ENCODE peak calls at places on chromosomes 4 and X, in five cellular contexts. Z, X, W, L and H are unnamed samples.

GRCh38 chr4:58766763-58767162 is 1656.6 kb upstream of the IGFBP7 start:
- DNase-seq in L (no peak), X (no peak), W (no peak), Z (no peak), H (no peak)

GRCh38 chrX:108397627-108398392 is 40.4 kb downstream of the COL4A6 start:
- DNase-seq in Z (no peak), L (peak; percentile 59), W (no peak), X (no peak), H (peak; percentile 25)

GRCh38 chrX:44971674-44972073 is 98.7 kb downstream of the KDM6A start:
- DNase-seq in W (no peak), X (no peak), Z (no peak), L (no peak), H (no peak)

GRCh38 chrX:101977091-101977490 is 45.3 kb upstream of the ZMAT1 start:
- DNase-seq in W (no peak), Z (no peak), X (no peak), L (peak; percentile 47), H (no peak)

GRCh38 chrX:121008920-121009319 is 23.4 kb upstream of the CT47A1 start:
- DNase-seq in X (no peak), L (no peak), W (no peak), Z (no peak), H (no peak)

GRCh38 chr4:103915224-103915869 is 195.6 kb upstream of the TACR3 start:
- DNase-seq in Z (no peak), W (peak; percentile 9), X (no peak), L (peak; percentile 10), H (no peak)

GRCh38 chr4:8747896-8748575 is 123.6 kb downstream of the HMX1 start:
- DNase-seq in Z (no peak), X (no peak), W (no peak), L (no peak), H (no peak)

GRCh38 chr4:15233626-15234025 is 194.2 kb upstream of the C1QTNF7 start:
- DNase-seq in Z (no peak), W (no peak), L (no peak), X (peak; percentile 39), H (peak; percentile 12)

GRCh38 chr4:125368684-125369083 is 53.9 kb downstream of the FAT4 start:
- DNase-seq in L (peak; percentile 54), Z (no peak), X (no peak), W (no peak), H (peak; percentile 87)

GRCh38 chrX:120752431-120753128 is 122.7 kb upstream of the C1GALT1C1 start:
- DNase-seq in X (no peak), W (no peak), L (no peak), Z (no peak), H (no peak)

GRCh38 chrX:15143050-15143824 is 126.6 kb downstream of the ASB9 start:
- DNase-seq in W (peak; percentile 13), Z (no peak), L (peak; percentile 57), X (peak; percentile 52), H (peak; percentile 8)

GRCh38 chr4:99117876-99118693 is 26.0 kb downstream of the ADH4 start:
- DNase-seq in X (no peak), Z (no peak), W (peak; percentile 25), L (peak; percentile 5), H (no peak)

GRCh38 chrX:134543201-134543797 is 83.3 kb downstream of the HPRT1 start:
- DNase-seq in X (no peak), L (peak; percentile 26), W (no peak), Z (no peak), H (no peak)

GRCh38 chr4:57055873-57056272 is 54.3 kb downstream of the IGFBP7 start:
- DNase-seq in L (no peak), Z (no peak), X (no peak), W (no peak), H (no peak)

GRCh38 chr4:10173039-10173753 is 56.6 kb upstream of the WDR1 start:
- DNase-seq in Z (no peak), L (peak; percentile 94), W (no peak), X (no peak), H (no peak)

GRCh38 chr4:3248811-3249661 is at the start of gene MSANTD1:
- DNase-seq in X (no peak), L (peak; percentile 36), Z (no peak), W (no peak), H (no peak)

GRCh38 chr4:174826660-174827059 is 2.4 kb downstream of the GLRA3 start:
- DNase-seq in W (no peak), X (no peak), Z (no peak), L (no peak), H (no peak)

GRCh38 chr4:140257461-140258305 is 103.7 kb upstream of the MAML3 start:
- DNase-seq in X (no peak), Z (no peak), L (peak; percentile 43), W (no peak), H (peak; percentile 18)

GRCh38 chrX:10567136-10567535 is 53.2 kb downstream of the MID1 start:
- DNase-seq in L (no peak), W (no peak), Z (no peak), X (no peak), H (no peak)

GRCh38 chr4:25160714-25161598 is 707 bp upstream of the SEPSECS start:
- DNase-seq in Z (no peak), L (peak; percentile 51), X (no peak), W (no peak), H (no peak)

GRCh38 chrX:46978341-46979291 is 66.4 kb downstream of the JADE3 start:
- DNase-seq in Z (peak; percentile 24), W (peak; percentile 55), L (peak; percentile 78), X (peak; percentile 77), H (peak; percentile 39)

GRCh38 chr4:148951346-148951745 is 509.1 kb upstream of the NR3C2 start:
- DNase-seq in X (no peak), L (peak; percentile 4), Z (no peak), W (no peak), H (no peak)

GRCh38 chrX:64842492-64842891 is 133.8 kb downstream of the ZC4H2 start:
- DNase-seq in Z (no peak), W (no peak), L (no peak), X (peak; percentile 46), H (no peak)

GRCh38 chr4:155578726-155579385 is 87.8 kb upstream of the GUCY1A1 start:
- DNase-seq in X (no peak), W (no peak), L (peak; percentile 73), Z (no peak), H (peak; percentile 55)

GRCh38 chrX:9899640-9900075 is 67.5 kb upstream of the CLDN34 start:
- DNase-seq in X (no peak), W (no peak), Z (no peak), L (no peak), H (peak; percentile 91)

GRCh38 chrX:103919336-103919682 is 43.1 kb upstream of the TMSB15B start:
- DNase-seq in L (peak; percentile 57), W (peak; percentile 23), Z (no peak), X (peak; percentile 40), H (peak; percentile 44)

GRCh38 chr4:173420324-173420752 is 21.4 kb upstream of the SCRG1 start:
- DNase-seq in W (peak; percentile 28), X (no peak), L (peak; percentile 28), Z (no peak), H (no peak)

GRCh38 chr4:128349921-128350320 is 62.3 kb upstream of the PGRMC2 start:
- DNase-seq in W (no peak), Z (no peak), L (peak; percentile 79), X (no peak), H (peak; percentile 77)

GRCh38 chrX:127112726-127113125 is 293.2 kb downstream of the PRR32 start:
- DNase-seq in X (no peak), L (no peak), Z (no peak), W (no peak), H (no peak)

GRCh38 chr4:86895692-86896488 is 3.7 kb upstream of the C4orf36 start:
- DNase-seq in L (peak; percentile 72), Z (no peak), W (peak; percentile 69), X (no peak), H (peak; percentile 53)

GRCh38 chr4:61753739-61754138 is 553.6 kb downstream of the ADGRL3 start:
- DNase-seq in L (no peak), W (no peak), Z (no peak), X (no peak), H (no peak)

GRCh38 chr4:6957148-6957520 is 47.5 kb downstream of the TBC1D14 start:
- DNase-seq in W (no peak), Z (no peak), L (no peak), X (no peak), H (no peak)

GRCh38 chr4:8871417-8872401 is at the start of gene HMX1:
- DNase-seq in L (no peak), Z (peak; percentile 50), W (no peak), X (no peak), H (no peak)

GRCh38 chr4:187598246-187598645 is 397.3 kb upstream of the ZFP42 start:
- DNase-seq in W (no peak), L (no peak), Z (no peak), X (no peak), H (no peak)

GRCh38 chr4:33060873-33061542 is 2340.8 kb downstream of the PCDH7 start:
- DNase-seq in Z (peak; percentile 46), W (peak; percentile 2), L (peak; percentile 30), X (no peak), H (peak; percentile 6)